ENCODE peak calls at places on chromosomes 12 and 14, in four cellular contexts. E is tibial nerve, K is body of pancreas, F is stomach. V is an unnamed sample.

GRCh38 chr12:50258167-50258551 is 25.2 kb downstream of the LIMA1 start:
- DNase-seq in E (peak), F (no peak), K (no peak), V (no peak)

GRCh38 chr14:91396959-91397815 is 20.4 kb downstream of the CCDC88C start:
- DNase-seq in E (no peak), F (peak), K (peak), V (no peak)

GRCh38 chr12:40820794-40821484 is 128.7 kb downstream of the CNTN1 start:
- DNase-seq in K (no peak), F (no peak), E (no peak), V (no peak)

GRCh38 chr14:77151245-77151644 is 9.7 kb upstream of the ZDHHC22 start:
- DNase-seq in K (no peak), E (no peak), F (no peak), V (no peak)

GRCh38 chr12:122836027-122836921 is 1.0 kb downstream of the HIP1R start:
- DNase-seq in F (peak), K (peak), E (no peak), V (no peak)

GRCh38 chr14:75205586-75205985 is 29.2 kb upstream of the TMED10 start:
- DNase-seq in F (no peak), K (no peak), E (no peak), V (no peak)

GRCh38 chr14:91975763-91976162 is 28.3 kb upstream of the FBLN5 start:
- DNase-seq in E (no peak), F (no peak), K (no peak), V (no peak)

GRCh38 chr12:111788178-111788654 is 21.5 kb downstream of the ALDH2 start:
- DNase-seq in E (no peak), F (peak), K (peak), V (no peak)

GRCh38 chr14:94317259-94317658 is 5.9 kb downstream of the SERPINA6 start:
- DNase-seq in K (no peak), E (peak), F (no peak), V (no peak)

GRCh38 chr14:53183611-53184010 is 30.5 kb upstream of the DDHD1 start:
- DNase-seq in E (no peak), K (no peak), F (no peak), V (no peak)

GRCh38 chr12:45050331-45050750 is 558 bp downstream of the DBX2 start:
- DNase-seq in E (no peak), F (no peak), K (no peak), V (no peak)

GRCh38 chr12:95548056-95548538 is 3.2 kb downstream of the USP44 start:
- DNase-seq in E (peak), F (peak), K (peak), V (no peak)

GRCh38 chr14:92607702-92608429 is 94.3 kb downstream of the RIN3 start:
- DNase-seq in K (no peak), E (no peak), F (no peak), V (no peak)

GRCh38 chr12:42482820-42483533 is 106.6 kb downstream of the PRICKLE1 start:
- DNase-seq in E (peak), F (peak), K (peak), V (peak)
- TF ChIP-seq CTCF in E (peak), F (no peak), K (peak), V (peak)

GRCh38 chr14:66657780-66658179 is 149.8 kb downstream of the GPHN start:
- DNase-seq in E (no peak), K (no peak), F (no peak), V (no peak)

GRCh38 chr14:66662374-66662773 is 154.4 kb downstream of the GPHN start:
- DNase-seq in E (no peak), K (no peak), F (no peak), V (no peak)
- TF ChIP-seq CTCF in E (no peak), K (peak), F (no peak), V (no peak)

GRCh38 chr12:3319723-3320492 is 171.1 kb upstream of the PRMT8 start:
- DNase-seq in F (no peak), E (no peak), K (no peak), V (no peak)
- TF ChIP-seq CTCF in F (no peak), E (no peak), K (no peak), V (no peak)

GRCh38 chr14:23432946-23433345 is 2.5 kb downstream of the MYH7 start:
- DNase-seq in F (no peak), K (no peak), E (no peak), V (no peak)

GRCh38 chr14:23433457-23433856 is 2.0 kb downstream of the MYH7 start:
- DNase-seq in K (no peak), E (no peak), F (no peak), V (no peak)

GRCh38 chr14:23431486-23431885 is 4.0 kb downstream of the MYH7 start:
- DNase-seq in K (no peak), E (no peak), F (no peak), V (no peak)

GRCh38 chr14:23430733-23431105 is 4.7 kb downstream of the MYH7 start:
- DNase-seq in F (no peak), K (no peak), E (no peak), V (no peak)

DNA sequence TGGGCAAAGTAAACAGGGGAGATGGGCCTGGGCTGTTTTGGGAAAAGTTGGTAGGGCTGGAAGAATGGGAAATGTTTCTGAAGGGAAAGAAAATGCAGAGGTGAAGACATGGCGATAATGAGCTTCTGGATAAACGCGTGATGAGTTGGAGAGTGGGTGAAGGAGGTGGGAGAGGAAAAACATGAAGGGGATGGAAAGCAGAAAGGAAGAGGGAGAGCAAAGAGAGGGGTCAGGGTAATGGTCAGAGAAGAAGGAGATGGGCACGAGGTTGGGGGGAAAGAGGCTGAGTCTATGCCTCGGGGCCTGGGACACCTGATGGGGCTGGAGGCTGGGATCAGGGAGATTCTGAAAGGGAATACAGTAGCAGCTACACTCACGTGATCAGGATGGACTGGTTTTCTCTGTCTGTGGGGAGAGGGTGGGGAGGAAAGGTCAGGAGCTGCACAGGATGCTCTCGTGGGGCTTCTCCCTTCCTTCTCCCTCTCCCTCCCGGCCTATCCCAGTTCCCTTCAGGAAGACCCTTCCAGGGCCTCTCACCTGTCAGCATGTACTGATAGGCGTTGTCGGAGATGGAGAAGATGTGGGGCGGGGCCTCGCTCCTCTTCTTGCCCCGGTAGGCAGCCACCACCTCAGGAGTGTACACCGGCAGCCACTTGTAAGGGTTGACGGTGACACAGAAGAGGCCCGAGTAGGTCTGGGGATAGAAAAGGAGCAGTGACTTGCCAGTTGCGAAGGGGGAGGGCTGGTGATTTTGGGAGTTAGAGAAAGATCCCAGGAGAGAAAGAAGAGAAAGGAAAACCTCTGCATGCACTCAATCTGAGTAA is 3.1 kb downstream of the MYH7 start:
- DNase-seq in K (no peak), E (no peak), F (no peak), V (no peak)
- TF ChIP-seq CTCF in K (no peak), E (no peak), F (no peak), V (no peak)

V was measured in omental fat pad.